ENCODE peak calls at places on chromosomes 16 and 17, in six cellular contexts. T is fibroblast of pulmonary artery, Y is OCI-LY7, Q is stomach, R is endothelial cell of umbilical vein, F is activated B cell treated with CpG ODN at 0.5 μM for 24 hours. L is an unnamed sample.

GRCh38 chr16:57600048-57600835 is 28.2 kb upstream of the ADGRG1 start:
- DNase-seq in T (peak), Y (peak), Q (peak), R (peak), F (no peak), L (peak)

GRCh38 chr17:31535581-31535981 is 144.1 kb downstream of the RAB11FIP4 start:
- DNase-seq in T (no peak), Y (peak), Q (no peak), R (no peak), F (peak), L (no peak)

GRCh38 chr16:55328611-55329569 is 4.9 kb downstream of the IRX6 start:
- DNase-seq in T (no peak), Y (no peak), Q (no peak), R (no peak), F (no peak), L (peak)

GRCh38 chr17:63600569-63601438 is at the start of gene TACO1:
- DNase-seq in T (peak), Y (peak), Q (peak), R (peak), F (peak), L (peak)

GRCh38 chr16:77890075-77890474 is 101.7 kb downstream of the VAT1L start:
- DNase-seq in T (no peak), Y (no peak), Q (no peak), R (no peak), F (no peak), L (no peak)

GRCh38 chr16:11107781-11108465 is 148.1 kb downstream of the SOCS1 start:
- DNase-seq in T (peak), Y (no peak), Q (no peak), R (no peak), F (no peak), L (no peak)

GRCh38 chr17:3710951-3711383 is 12.7 kb upstream of the HASPIN start:
- DNase-seq in T (peak), Y (peak), Q (no peak), R (peak), F (no peak), L (no peak)

GRCh38 chr16:54633943-54634362 is 296.7 kb upstream of the IRX5 start:
- DNase-seq in T (peak), Y (peak), Q (peak), R (peak), F (no peak), L (peak)

GRCh38 chr16:57677622-57678369 is 9.7 kb downstream of the ADGRG3 start:
- DNase-seq in T (no peak), Y (no peak), Q (peak), R (no peak), F (no peak), L (no peak)

GRCh38 chr17:74356640-74357465 is 4.8 kb downstream of the BTBD17 start:
- DNase-seq in T (no peak), Y (no peak), Q (no peak), R (no peak), F (no peak), L (peak)

GRCh38 chr17:30226878-30227277 is 8.6 kb downstream of the SLC6A4 start:
- DNase-seq in T (no peak), Y (no peak), Q (no peak), R (no peak), F (no peak), L (no peak)

GRCh38 chr17:4258867-4259266 is 4.9 kb downstream of the ANKFY1 start:
- DNase-seq in T (no peak), Y (no peak), Q (no peak), R (no peak), F (no peak), L (no peak)

GRCh38 chr17:63772801-63773271 is 561 bp downstream of the CCDC47 start:
- DNase-seq in T (peak), Y (peak), Q (no peak), R (no peak), F (no peak), L (no peak)

GRCh38 chr16:67128417-67128816 is 18.7 kb downstream of the PHAF1 start:
- DNase-seq in T (no peak), Y (no peak), Q (no peak), R (no peak), F (no peak), L (no peak)
- TF ChIP-seq CTCF in T (no peak), Y (no peak), Q (no peak), R (no peak), F (no peak), L (no peak)

DNA sequence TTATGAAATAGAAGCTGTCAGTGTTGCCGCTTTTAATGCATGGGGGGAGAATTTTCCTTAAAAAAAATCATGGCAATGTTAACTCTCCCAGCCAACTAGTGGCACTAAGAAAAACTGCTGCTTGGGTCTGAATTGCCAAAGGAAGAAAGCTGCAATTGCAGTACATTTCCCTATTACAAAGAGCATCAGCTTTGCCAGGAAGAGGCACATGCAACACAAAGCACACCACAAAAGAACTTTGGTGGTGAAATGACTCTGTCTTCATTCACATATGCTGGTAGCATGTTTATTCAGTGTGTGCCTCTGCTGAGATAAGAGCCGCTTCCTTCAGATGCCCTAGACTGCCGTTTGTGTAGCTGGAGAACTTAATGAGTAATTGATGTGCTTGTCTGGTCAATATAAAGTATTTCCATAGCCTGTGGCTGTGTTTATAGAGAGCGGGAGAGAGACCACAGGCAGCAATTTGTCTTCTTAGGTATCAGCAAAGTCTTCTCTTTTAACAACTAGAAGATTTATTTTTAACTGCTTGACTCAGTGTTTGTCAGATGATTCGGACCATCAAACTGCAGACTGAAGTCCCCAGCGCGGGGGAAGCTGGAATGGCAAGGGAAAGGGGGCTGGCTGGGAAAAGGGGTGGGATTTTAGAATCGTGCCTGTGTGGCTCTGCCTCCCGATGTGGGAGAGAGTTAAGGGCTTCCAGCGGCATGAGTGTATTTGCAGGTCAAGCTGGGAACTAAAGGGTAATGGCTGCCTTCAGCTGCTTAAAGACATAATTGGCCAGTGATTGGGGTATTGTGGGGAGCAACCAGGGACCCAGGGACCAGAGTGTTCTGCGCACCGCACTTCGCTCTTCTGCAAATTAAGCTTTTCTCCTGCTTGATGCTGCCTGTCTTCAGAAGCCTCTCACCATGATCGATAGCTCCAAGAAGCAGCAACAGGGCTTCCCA is 115.2 kb downstream of the MRTFB start:
- DNase-seq in T (peak), Y (peak), Q (no peak), R (peak), F (no peak), L (peak)
- TF ChIP-seq CTCF in T (peak), Y (peak), Q (no peak), R (peak), F (no peak), L (peak)

GRCh38 chr17:50908860-50909764 is 43.0 kb upstream of the TOB1 start:
- DNase-seq in T (no peak), Y (no peak), Q (peak), R (peak), F (no peak), L (no peak)
- TF ChIP-seq CTCF in T (no peak), Y (no peak), Q (peak), R (no peak), F (no peak), L (no peak)

GRCh38 chr17:75774471-75774987 is 9.5 kb upstream of the GALK1 start:
- DNase-seq in T (no peak), Y (no peak), Q (no peak), R (no peak), F (no peak), L (no peak)

GRCh38 chr17:75774988-75775668 is 9.5 kb upstream of the UNK start:
- DNase-seq in T (peak), Y (no peak), Q (no peak), R (no peak), F (no peak), L (no peak)

GRCh38 chr17:75773121-75773807 is 8.3 kb upstream of the GALK1 start:
- DNase-seq in T (no peak), Y (no peak), Q (no peak), R (no peak), F (peak), L (no peak)

GRCh38 chr17:75771334-75772281 is 6.6 kb upstream of the GALK1 start:
- DNase-seq in T (peak), Y (peak), Q (no peak), R (no peak), F (no peak), L (no peak)

DNA sequence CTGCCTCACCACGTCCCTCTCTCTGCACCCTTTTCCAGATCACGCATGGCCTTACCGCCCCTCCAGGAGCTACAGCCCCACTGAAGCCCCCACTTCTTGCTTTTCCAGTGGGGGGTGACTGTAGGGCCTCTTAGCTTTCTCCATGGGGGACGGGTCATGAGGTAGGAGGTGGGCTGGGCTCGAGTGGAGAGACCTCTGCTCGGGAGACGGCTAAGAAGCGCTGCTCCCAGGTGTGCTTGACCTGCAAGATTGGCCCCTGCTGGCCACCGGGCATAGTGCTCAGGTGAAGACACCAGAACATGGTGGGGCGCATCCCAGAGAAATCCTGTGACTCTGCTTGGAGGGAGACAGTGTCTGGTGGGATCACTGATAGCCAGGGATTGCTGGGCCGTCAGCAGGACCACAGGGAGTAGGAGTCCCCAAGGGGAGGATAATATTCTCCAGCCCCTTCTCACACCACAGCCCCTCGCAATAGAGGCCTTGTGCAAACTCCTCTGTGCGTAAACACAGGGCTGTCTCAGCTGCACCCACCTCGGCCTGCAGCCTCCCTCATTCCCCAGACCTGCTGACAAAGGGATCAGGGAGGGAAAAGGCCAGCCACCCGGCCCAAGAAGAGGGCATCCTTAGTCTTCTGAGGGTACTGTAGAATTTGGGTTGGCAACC is 8.9 kb upstream of the GALK1 start:
- DNase-seq in T (no peak), Y (no peak), Q (no peak), R (no peak), F (peak), L (no peak)
- TF ChIP-seq CTCF in T (no peak), Y (no peak), Q (no peak), R (no peak), F (no peak), L (peak)

GRCh38 chr17:14359251-14359939 is 58.5 kb downstream of the HS3ST3B1 start:
- DNase-seq in T (no peak), Y (peak), Q (no peak), R (no peak), F (peak), L (no peak)
- TF ChIP-seq CTCF in T (no peak), Y (peak), Q (no peak), R (no peak), F (no peak), L (no peak)

GRCh38 chr16:21501869-21502667 is 97.3 kb upstream of the METTL9 start:
- DNase-seq in T (peak), Y (peak), Q (peak), R (peak), F (peak), L (peak)
- TF ChIP-seq CTCF in T (no peak), Y (no peak), Q (no peak), R (no peak), F (no peak), L (no peak)

GRCh38 chr17:34562387-34562786 is 17.0 kb upstream of the TMEM132E start:
- DNase-seq in T (no peak), Y (peak), Q (no peak), R (no peak), F (no peak), L (no peak)
- TF ChIP-seq CTCF in T (peak), Y (peak), Q (no peak), R (peak), F (no peak), L (peak)

GRCh38 chr16:75074920-75075687 is 41.5 kb downstream of the LDHD start:
- DNase-seq in T (peak), Y (peak), Q (peak), R (peak), F (peak), L (no peak)
- TF ChIP-seq CTCF in T (no peak), Y (no peak), Q (no peak), R (no peak), F (no peak), L (no peak)

L was measured in glutamatergic neuron.